ENCODE peak calls at places on chromosomes 11 and 22, in five cellular contexts. M, S, B, J and Q are unnamed samples.

GRCh38 chr22:24503851-24504170 is 8.7 kb downstream of the UPB1 start:
- DNase-seq in J (no peak), B (no peak), M (no peak), S (peak; percentile 4), Q (no peak)

GRCh38 chr11:561148-562003 is 606 bp downstream of the RASSF7 start:
- DNase-seq in B (no peak), S (peak; percentile 92), J (no peak), M (no peak), Q (peak; percentile 66)

GRCh38 chr11:67238894-67239794 is 27.1 kb upstream of the GRK2 start:
- DNase-seq in S (no peak), B (peak; percentile 9), J (no peak), M (no peak), Q (peak; percentile 27)

GRCh38 chr11:68020575-68020974 is 9.9 kb upstream of the NDUFS8 start:
- DNase-seq in S (peak; percentile 69), M (no peak), J (no peak), B (peak; percentile 34), Q (peak; percentile 65)

GRCh38 chr11:84036664-84037194 is 750.6 kb upstream of the CCDC90B start:
- DNase-seq in J (no peak), B (no peak), S (no peak), M (no peak), Q (no peak)

GRCh38 chr11:65975771-65976170 is 14.2 kb downstream of the SART1 start:
- DNase-seq in M (no peak), J (no peak), B (no peak), S (peak; percentile 28), Q (no peak)

GRCh38 chr22:24826710-24827285 is 20.8 kb downstream of the SGSM1 start:
- DNase-seq in J (no peak), B (no peak), M (no peak), S (no peak), Q (no peak)

GRCh38 chr11:100674212-100674611 is 12.9 kb upstream of the ARHGAP42 start:
- DNase-seq in S (no peak), B (peak; percentile 93), J (no peak), M (no peak), Q (no peak)

GRCh38 chr11:116648229-116649174 is 124.3 kb downstream of the BUD13 start:
- DNase-seq in M (no peak), J (no peak), B (no peak), S (no peak), Q (no peak)

GRCh38 chr11:81342956-81343355 is 1390.7 kb downstream of the FAM181B start:
- DNase-seq in S (no peak), J (no peak), M (no peak), B (no peak), Q (no peak)

GRCh38 chr11:133935551-133935910 is 21.2 kb downstream of the IGSF9B start:
- DNase-seq in S (peak; percentile 45), B (no peak), J (no peak), M (no peak), Q (no peak)

GRCh38 chr11:15692739-15693138 is 578.0 kb downstream of the INSC start:
- DNase-seq in M (no peak), B (no peak), S (no peak), J (no peak), Q (no peak)

GRCh38 chr11:62885137-62885536 is 4.4 kb downstream of the SLC3A2 start:
- DNase-seq in M (no peak), B (no peak), S (no peak), J (no peak), Q (no peak)

GRCh38 chr11:69374110-69374981 is 80.4 kb downstream of the MYEOV start:
- DNase-seq in J (no peak), M (no peak), B (no peak), S (peak; percentile 44), Q (no peak)

GRCh38 chr11:2536440-2536989 is 91.7 kb downstream of the KCNQ1 start:
- DNase-seq in J (peak; percentile 5), M (no peak), B (no peak), S (peak; percentile 52), Q (no peak)

GRCh38 chr11:13927496-13927895 is 35.0 kb upstream of the SPON1 start:
- DNase-seq in M (no peak), S (no peak), J (no peak), B (no peak), Q (no peak)

GRCh38 chr11:1674194-1674878 is 22.7 kb upstream of the KRTAP5-6 start:
- DNase-seq in J (no peak), S (no peak), B (no peak), M (no peak), Q (no peak)

GRCh38 chr11:95155385-95155784 is 65.7 kb downstream of the ENDOD1 start:
- DNase-seq in M (no peak), S (no peak), J (no peak), B (no peak), Q (no peak)

GRCh38 chr11:102437026-102437425 is 15.5 kb downstream of the TMEM123 start:
- DNase-seq in J (no peak), S (no peak), B (no peak), M (no peak), Q (no peak)

GRCh38 chr11:42315267-42315666 is 855.8 kb upstream of the LRRC4C start:
- DNase-seq in M (no peak), B (no peak), S (no peak), J (no peak), Q (peak; percentile 73)

GRCh38 chr11:116842117-116842516 is 4.7 kb upstream of the APOA1 start:
- DNase-seq in S (no peak), M (no peak), B (no peak), J (no peak), Q (no peak)

GRCh38 chr22:32044477-32044876 is 1.4 kb downstream of the SLC5A1 start:
- DNase-seq in S (no peak), J (no peak), M (no peak), B (no peak), Q (no peak)

GRCh38 chr22:48677621-48678020 is 1150.1 kb downstream of the BRD1 start:
- DNase-seq in J (no peak), M (no peak), B (no peak), S (no peak), Q (no peak)

GRCh38 chr22:46629291-46629690 is 9.1 kb downstream of the GRAMD4 start:
- DNase-seq in J (no peak), S (peak; percentile 19), B (no peak), M (no peak), Q (no peak)

GRCh38 chr11:9714540-9714939 is 50.7 kb downstream of the SWAP70 start:
- DNase-seq in B (no peak), J (no peak), S (no peak), M (no peak), Q (no peak)

GRCh38 chr11:76230392-76230791 is 24.1 kb upstream of the WNT11 start:
- DNase-seq in B (no peak), S (peak; percentile 51), J (no peak), M (no peak), Q (no peak)

GRCh38 chr11:76233196-76233921 is 27.1 kb upstream of the WNT11 start:
- DNase-seq in S (peak; percentile 54), M (no peak), J (no peak), B (no peak), Q (no peak)

GRCh38 chr11:76232026-76232665 is 25.8 kb upstream of the WNT11 start:
- DNase-seq in J (no peak), S (peak; percentile 46), B (no peak), M (no peak), Q (no peak)

GRCh38 chr11:76229690-76230240 is 23.5 kb upstream of the WNT11 start:
- DNase-seq in S (peak; percentile 38), M (no peak), B (no peak), J (no peak), Q (no peak)

GRCh38 chr11:76231339-76231738 is 25.0 kb upstream of the WNT11 start:
- DNase-seq in S (no peak), B (no peak), M (no peak), J (no peak), Q (no peak)
- H3K4me1 ChIP-seq in S (no peaks in the 10 kb centered on the region), B (peaks cover 6% of the 10 kb centered on the region), M (peaks cover 13% of the 10 kb centered on the region), J (peaks cover 6% of the 10 kb centered on the region), Q (peaks cover 10% of the 10 kb centered on the region)

DNA sequence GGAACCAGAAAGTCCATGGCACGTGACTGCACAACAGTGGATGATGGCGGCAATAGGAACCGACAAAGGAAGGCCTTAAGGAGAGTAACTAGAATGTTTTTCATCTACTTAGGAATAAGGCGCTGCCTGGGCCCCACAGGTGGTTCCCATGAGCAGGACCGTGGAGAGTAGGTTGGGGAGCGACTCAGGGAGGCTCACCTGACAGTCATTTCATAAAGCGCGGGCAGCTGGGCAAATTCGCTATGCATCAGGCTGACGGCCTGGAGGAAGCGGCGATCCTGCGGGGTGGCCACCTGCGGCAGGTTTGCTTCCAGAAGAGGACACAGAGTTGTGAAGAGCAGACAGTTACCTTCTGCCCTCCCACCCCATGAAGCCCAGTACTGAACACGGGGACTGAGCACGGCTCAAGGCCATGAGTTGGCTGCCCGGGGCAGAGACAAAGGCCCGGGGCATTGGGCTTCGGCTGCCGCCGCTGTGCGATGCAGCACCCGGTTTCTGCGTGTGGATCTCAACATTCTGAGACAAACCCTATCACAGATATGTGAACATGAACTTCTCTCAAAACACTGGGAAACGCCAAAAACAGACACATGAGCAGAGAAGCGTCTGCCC is 25.8 kb downstream of the HPS4 start:
- DNase-seq in S (no peak), B (no peak), J (no peak), M (no peak), Q (no peak)
- H3K4me1 ChIP-seq in S (peaks cover 4% of the 10 kb centered on the region), B (no peaks in the 10 kb centered on the region), J (no peaks in the 10 kb centered on the region), M (no peaks in the 10 kb centered on the region), Q (no peaks in the 10 kb centered on the region)

DNA sequence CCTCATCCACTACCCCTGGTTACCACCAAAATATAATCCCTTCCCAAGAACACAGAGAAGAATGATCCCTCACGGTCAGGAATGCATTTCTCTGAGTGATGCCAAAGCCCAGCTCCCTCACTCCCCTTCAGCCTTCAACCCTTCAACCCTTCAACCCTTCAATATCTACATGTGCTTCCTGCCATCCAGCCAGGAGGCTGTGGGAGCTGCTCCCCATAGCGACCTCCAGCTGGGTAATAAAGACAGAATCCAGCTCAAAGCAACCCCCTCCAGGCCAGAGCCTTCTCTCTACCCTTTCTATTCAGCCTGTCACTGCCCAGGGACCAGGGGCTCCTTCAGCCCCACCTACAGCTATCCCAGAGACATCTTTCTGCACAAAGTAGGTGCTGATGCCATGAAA is 2.7 kb downstream of the ARHGAP1 start:
- DNase-seq in B (no peak), J (no peak), M (no peak), S (no peak), Q (no peak)
- H3K4me1 ChIP-seq in B (peaks cover 12% of the 10 kb centered on the region), J (peaks cover 73% of the 10 kb centered on the region), M (peaks cover 2% of the 10 kb centered on the region), S (no peaks in the 10 kb centered on the region), Q (peaks cover 3% of the 10 kb centered on the region)

GRCh38 chr11:129949976-129950318 is 52.7 kb downstream of the PRDM10 start:
- DNase-seq in J (no peak), B (no peak), S (no peak), M (no peak), Q (no peak)

GRCh38 chr11:129951201-129951882 is 51.3 kb downstream of the PRDM10 start:
- DNase-seq in B (no peak), J (no peak), S (no peak), M (no peak), Q (no peak)

GRCh38 chr11:129950319-129951034 is 52.2 kb downstream of the PRDM10 start:
- DNase-seq in M (no peak), J (no peak), B (peak; percentile 88), S (no peak), Q (no peak)

GRCh38 chr11:129949067-129949466 is 53.6 kb downstream of the PRDM10 start:
- DNase-seq in J (no peak), M (no peak), B (no peak), S (no peak), Q (no peak)

GRCh38 chr11:129951883-129952262 is 50.8 kb downstream of the PRDM10 start:
- DNase-seq in B (no peak), J (no peak), M (no peak), S (no peak), Q (no peak)
- H3K4me1 ChIP-seq in B (no peaks in the 10 kb centered on the region), J (peaks cover 6% of the 10 kb centered on the region), M (no peaks in the 10 kb centered on the region), S (no peaks in the 10 kb centered on the region), Q (no peaks in the 10 kb centered on the region)

GRCh38 chr22:45477366-45478107 is 25.1 kb upstream of the FBLN1 start:
- DNase-seq in S (no peak), B (no peak), J (no peak), M (no peak), Q (no peak)
- H3K4me1 ChIP-seq in S (no peaks in the 10 kb centered on the region), B (peaks cover 3% of the 10 kb centered on the region), J (no peaks in the 10 kb centered on the region), M (peaks cover 10% of the 10 kb centered on the region), Q (peaks cover 11% of the 10 kb centered on the region)